ENCODE peak calls at places on chromosome 21, in five cellular contexts. L is IMR-90, H is heart right ventricle, J is OCI-LY7, U is mesendoderm. G is an unnamed sample.
A peak's percentile ranks its signal among the peaks of the same experiment; 100 is the strongest.

GRCh38 chr21:35083246-35083645 is 34.1 kb upstream of the RUNX1 start:
- DNase-seq in L (no peak), H (no peak), J (no peak), U (no peak), G (no peak)

GRCh38 chr21:45543710-45544448 is 1.6 kb upstream of the SLC19A1 start:
- DNase-seq in L (no peak), H (no peak), J (no peak), U (no peak), G (no peak)

GRCh38 chr21:46264690-46265144 is 20.7 kb downstream of the MCM3AP start:
- DNase-seq in L (no peak), H (no peak), J (no peak), U (no peak), G (no peak)

GRCh38 chr21:44953628-44954021 is 13.8 kb downstream of the SLX9 start:
- DNase-seq in L (no peak), H (no peak), J (no peak), U (no peak), G (no peak)

GRCh38 chr21:43865471-43866181 is 603 bp downstream of the AGPAT3 start:
- DNase-seq in L (peak; percentile 15), H (peak; percentile 60), J (no peak), U (no peak), G (peak; percentile 37)

GRCh38 chr21:42684109-42684916 is 30.9 kb downstream of the PDE9A start:
- DNase-seq in L (no peak), H (no peak), J (peak; percentile 14), U (no peak), G (peak; percentile 50)

GRCh38 chr21:43331111-43331961 is 95.6 kb downstream of the SIK1 start:
- DNase-seq in L (no peak), H (no peak), J (no peak), U (no peak), G (no peak)

GRCh38 chr21:17690078-17690494 is 77.4 kb upstream of the BTG3 start:
- DNase-seq in L (no peak), H (no peak), J (no peak), U (peak; percentile 55), G (no peak)

GRCh38 chr21:46092026-46092764 is 5.7 kb upstream of the COL6A2 start:
- DNase-seq in L (peak; percentile 99), H (peak; percentile 49), J (no peak), U (no peak), G (peak; percentile 65)

GRCh38 chr21:43603641-43604504 is 55.4 kb downstream of the HSF2BP start:
- DNase-seq in L (peak; percentile 67), H (no peak), J (no peak), U (peak; percentile 27), G (peak; percentile 52)

GRCh38 chr21:42681296-42682206 is 28.1 kb downstream of the PDE9A start:
- DNase-seq in L (no peak), H (no peak), J (no peak), U (no peak), G (peak; percentile 10)

GRCh38 chr21:27101533-27101932 is 134.6 kb upstream of the ADAMTS5 start:
- DNase-seq in L (no peak), H (no peak), J (no peak), U (no peak), G (no peak)

GRCh38 chr21:31343030-31343510 is 991 bp downstream of the TIAM1 start:
- DNase-seq in L (no peak), H (no peak), J (no peak), U (no peak), G (no peak)

GRCh38 chr21:43340491-43341348 is 86.2 kb downstream of the SIK1 start:
- DNase-seq in L (peak; percentile 95), H (no peak), J (no peak), U (peak; percentile 78), G (peak; percentile 93)

DNA sequence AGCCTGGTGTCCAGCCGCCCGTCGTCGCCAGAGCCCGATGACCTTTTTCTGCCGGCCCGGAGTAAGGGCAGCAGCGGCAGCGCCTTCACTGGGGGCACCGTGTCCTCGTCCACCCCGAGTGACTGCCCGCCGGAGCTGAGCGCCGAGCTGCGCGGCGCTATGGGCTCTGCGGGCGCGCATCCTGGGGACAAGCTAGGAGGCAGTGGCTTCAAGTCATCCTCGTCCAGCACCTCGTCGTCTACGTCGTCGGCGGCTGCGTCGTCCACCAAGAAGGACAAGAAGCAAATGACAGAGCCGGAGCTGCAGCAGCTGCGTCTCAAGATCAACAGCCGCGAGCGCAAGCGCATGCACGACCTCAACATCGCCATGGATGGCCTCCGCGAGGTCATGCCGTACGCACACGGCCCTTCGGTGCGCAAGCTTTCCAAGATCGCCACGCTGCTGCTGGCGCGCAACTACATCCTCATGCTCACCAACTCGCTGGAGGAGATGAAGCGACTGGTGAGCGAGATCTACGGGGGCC is 1.2 kb downstream of the OLIG2 start:
- DNase-seq in L (peak; percentile 12), H (no peak), J (no peak), U (no peak), G (no peak)
- H3K27ac ChIP-seq in L (no peak overlapping the region), H (no peak overlapping the region), J (no peak overlapping the region), U (no peak overlapping the region), G (no peak overlapping the region)

DNA sequence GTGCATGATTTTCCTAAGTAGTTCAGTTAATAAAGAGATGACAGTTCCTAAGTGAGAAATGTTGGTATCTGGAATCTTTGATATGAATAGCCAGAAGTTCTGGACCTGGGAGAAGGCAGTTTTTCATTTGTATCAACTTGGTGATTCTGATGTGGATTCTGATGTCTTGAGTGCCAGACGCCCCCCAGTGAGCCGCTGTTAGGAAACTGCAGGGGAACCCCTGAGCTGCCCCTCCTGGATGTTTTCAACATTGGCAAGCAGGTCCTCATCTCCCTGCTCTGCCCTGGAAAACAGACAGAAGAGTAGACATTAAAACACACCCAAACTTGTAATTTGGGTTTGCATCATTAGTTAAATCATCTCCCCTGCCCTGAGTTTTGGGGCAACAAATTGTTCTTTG is 7.4 kb downstream of the ETS2 start:
- DNase-seq in L (no peak), H (no peak), J (no peak), U (peak; percentile 97), G (peak; percentile 17)
- H3K4me1 ChIP-seq in L (peaks cover 27% of the 10 kb centered on the region), H (peaks cover 21% of the 10 kb centered on the region), J (peaks cover 17% of the 10 kb centered on the region), U (peaks cover 18% of the 10 kb centered on the region), G (peaks cover 84% of the 10 kb centered on the region)

DNA sequence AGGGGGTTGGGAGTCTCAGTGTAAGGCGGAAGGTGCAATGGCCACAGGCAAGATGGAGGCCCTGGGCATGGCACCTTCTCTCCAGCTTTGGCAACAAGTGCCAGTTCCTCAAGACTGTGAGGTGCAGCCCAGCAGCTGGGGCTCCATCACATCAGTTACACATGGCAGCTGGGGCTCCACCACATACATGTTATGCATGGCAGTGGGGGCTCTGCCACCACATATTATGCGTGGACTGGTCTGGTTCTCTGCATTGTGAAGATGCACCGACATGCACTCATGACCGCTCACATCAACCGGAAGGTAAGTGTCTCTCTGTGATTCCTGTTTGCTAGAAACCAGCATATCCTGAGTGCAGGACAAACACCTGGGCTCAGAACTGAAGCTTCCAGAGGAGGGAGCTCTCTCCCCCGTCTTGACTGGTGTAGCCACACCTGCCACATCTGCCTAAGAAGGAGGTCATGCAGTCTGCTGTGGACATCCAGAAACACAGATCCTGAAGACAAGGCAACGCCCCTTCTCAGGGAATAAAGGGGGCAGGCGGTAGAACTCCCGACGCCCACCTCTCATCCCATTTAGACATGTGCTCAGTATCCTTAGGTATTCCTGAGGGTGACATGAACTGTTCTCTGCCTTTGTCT is 104.1 kb upstream of the TMPRSS2 start:
- DNase-seq in L (peak; percentile 15), H (no peak), J (peak; percentile 77), U (peak; percentile 76), G (no peak)
- H3K4me3 ChIP-seq in L (no peak overlapping the region), H (no peak overlapping the region), J (no peak overlapping the region), U (no peak overlapping the region), G (no peak overlapping the region)

DNA sequence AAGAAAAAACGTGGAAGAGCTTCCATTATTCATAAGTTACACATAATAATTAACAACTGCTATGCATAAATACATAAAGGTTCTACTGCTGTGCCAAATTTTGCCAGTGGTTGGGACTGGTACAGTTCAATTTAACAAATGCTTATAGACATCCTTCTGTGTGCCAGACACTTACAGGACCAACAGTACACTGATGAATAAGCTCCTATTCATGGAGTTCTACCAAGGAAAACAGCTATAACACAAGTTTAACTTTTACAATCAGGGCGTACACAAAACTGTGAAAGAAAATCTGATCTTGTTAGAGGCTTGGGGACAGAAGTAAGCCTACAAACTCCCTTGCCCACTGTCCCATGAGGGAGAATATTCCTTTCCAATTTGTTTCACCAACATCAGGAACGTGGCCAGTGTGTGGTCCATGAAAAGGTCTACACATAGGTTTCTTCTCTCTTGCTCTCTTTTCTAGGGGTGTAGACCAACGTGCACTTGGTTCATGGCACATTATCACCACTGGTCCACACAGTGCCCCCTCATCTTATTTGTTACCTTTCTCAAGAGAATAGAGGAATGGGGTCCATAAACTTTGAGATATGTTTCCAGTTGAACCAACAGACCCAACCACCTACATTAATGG is 10.1 kb downstream of the NRIP1 start:
- DNase-seq in L (no peak), H (no peak), J (no peak), U (no peak), G (no peak)
- H3K27ac ChIP-seq in L (no peak overlapping the region), H (no peak overlapping the region), J (no peak overlapping the region), U (no peak overlapping the region), G (no peak overlapping the region)

GRCh38 chr21:38303300-38303699 is 46.5 kb downstream of the KCNJ15 start:
- DNase-seq in L (peak; percentile 88), H (no peak), J (no peak), U (no peak), G (peak; percentile 63)
- H3K4me1 ChIP-seq in L (peaks cover 11% of the 10 kb centered on the region), H (peaks cover 3% of the 10 kb centered on the region), J (no peaks in the 10 kb centered on the region), U (no peaks in the 10 kb centered on the region), G (peaks cover 44% of the 10 kb centered on the region)

GRCh38 chr21:25913488-25913887 is 178.7 kb downstream of the GABPA start:
- DNase-seq in L (no peak), H (no peak), J (no peak), U (peak; percentile 18), G (no peak)
- H3K4me3 ChIP-seq in L (no peak overlapping the region), H (no peak overlapping the region), J (no peak overlapping the region), U (no peak overlapping the region), G (no peak overlapping the region)

GRCh38 chr21:37210017-37210593 is 57.0 kb downstream of the VPS26C start:
- DNase-seq in L (no peak), H (no peak), J (peak; percentile 32), U (no peak), G (no peak)

GRCh38 chr21:37208056-37208705 is 59.0 kb downstream of the VPS26C start:
- DNase-seq in L (no peak), H (peak; percentile 79), J (no peak), U (no peak), G (no peak)

GRCh38 chr21:37206531-37206930 is 60.6 kb downstream of the VPS26C start:
- DNase-seq in L (no peak), H (no peak), J (no peak), U (no peak), G (no peak)

GRCh38 chr21:37208741-37209225 is 58.4 kb downstream of the VPS26C start:
- DNase-seq in L (no peak), H (peak; percentile 44), J (no peak), U (no peak), G (no peak)

DNA sequence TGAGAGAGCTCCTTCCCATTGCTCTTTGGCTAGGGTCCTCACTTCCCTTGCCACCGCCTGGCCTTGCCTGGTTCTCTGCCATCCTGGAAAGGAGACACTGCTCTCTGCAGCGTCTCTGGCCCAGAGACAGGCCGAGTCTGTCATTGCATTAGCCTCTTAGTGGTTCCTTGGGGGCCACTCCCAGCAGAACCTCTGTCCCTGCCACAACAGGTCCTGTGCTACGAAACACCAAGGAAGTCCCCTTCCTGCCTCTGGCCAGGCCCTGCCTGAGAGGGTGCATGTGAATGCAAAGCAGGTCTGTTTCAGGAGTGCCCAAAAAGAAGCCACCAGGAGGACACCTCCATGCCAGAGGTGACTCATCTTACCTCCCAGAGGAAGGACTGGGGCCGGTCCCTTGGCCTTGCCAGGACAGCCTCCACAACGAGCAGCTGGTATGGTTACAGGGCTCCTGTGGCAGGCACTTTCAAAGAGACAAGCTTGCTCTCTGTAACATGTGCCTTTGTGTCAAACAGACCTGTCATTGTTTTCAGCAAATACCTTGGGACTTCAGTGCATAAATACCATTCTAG is 59.6 kb downstream of the VPS26C start:
- DNase-seq in L (no peak), H (no peak), J (no peak), U (no peak), G (no peak)
- H3K27ac ChIP-seq in L (no peak overlapping the region), H (peak overlapping the region; percentile 81), J (no peak overlapping the region), U (no peak overlapping the region), G (no peak overlapping the region)

G was measured in SJSA1.